ENCODE peak calls at places on chromosomes 16 and 17, in ten cellular contexts. P is activated CD4-positive, alpha-beta T cell treated with anti-CD3 and anti-CD28 coated beads, Interleukin-2, amount 10 ng/mL, durations not matched to agents 24 days and 14 days; M is CD4-positive, CD25-positive, alpha-beta regulatory T cell; Q is GM12865; L is sigmoid colon; X is H54; V is NCI-H1436; I is HTR-8/SVneo; C is neural crest cell; W is GM10248. D is an unnamed sample.

GRCh38 chr17:30345089-30345433 is 11.2 kb upstream of the TMIGD1 start:
- DNase-seq in C (no peak), M (no peak), P (no peak), I (no peak), L (no peak), Q (no peak), V (no peak), X (no peak), W (no peak), D (no peak)

GRCh38 chr17:61862105-61862574 is 1.2 kb downstream of the BRIP1 start:
- DNase-seq in X (no peak), W (no peak), V (no peak), C (no peak), Q (peak), I (peak), L (no peak), M (no peak), P (no peak), D (peak)

GRCh38 chr17:60601443-60602384 is 1.7 kb downstream of the PPM1D start:
- DNase-seq in C (peak), M (peak), P (peak), V (peak), L (peak), W (peak), X (peak), Q (peak), I (peak), D (peak)

GRCh38 chr16:81315271-81316175 is 761 bp downstream of the GAN start:
- DNase-seq in L (peak), I (no peak), Q (peak), V (no peak), X (peak), P (peak), W (peak), C (peak), M (peak), D (peak)

GRCh38 chr16:58428621-58429557 is 36.6 kb downstream of the GINS3 start:
- DNase-seq in P (no peak), W (no peak), L (no peak), I (no peak), Q (no peak), V (no peak), M (no peak), C (no peak), X (no peak), D (no peak)

GRCh38 chr17:50212121-50212843 is 10.9 kb upstream of the COL1A1 start:
- DNase-seq in P (no peak), W (no peak), Q (no peak), L (peak), X (no peak), I (no peak), C (no peak), V (no peak), M (no peak), D (peak)

GRCh38 chr17:21452377-21453143 is 76.4 kb downstream of the KCNJ12 start:
- DNase-seq in Q (no peak), M (peak), W (no peak), V (no peak), C (no peak), I (no peak), X (no peak), P (peak), L (peak), D (peak)

GRCh38 chr17:60256174-60256573 is 106.4 kb downstream of the CA4 start:
- DNase-seq in L (no peak), M (no peak), I (no peak), W (no peak), V (no peak), Q (no peak), C (no peak), X (no peak), P (no peak), D (no peak)

GRCh38 chr17:37176683-37177082 is 199.1 kb upstream of the C17orf78 start:
- DNase-seq in M (no peak), P (no peak), X (peak), W (no peak), I (no peak), Q (no peak), C (no peak), L (no peak), V (no peak), D (peak)

GRCh38 chr17:41919840-41920579 is 1.3 kb upstream of the ACLY start:
- DNase-seq in L (peak), W (no peak), X (no peak), C (no peak), I (no peak), Q (no peak), P (peak), V (no peak), M (no peak), D (no peak)

GRCh38 chr17:77800832-77801231 is 157.7 kb upstream of the TNRC6C start:
- DNase-seq in C (no peak), W (no peak), X (no peak), M (no peak), V (no peak), L (peak), Q (no peak), I (no peak), P (no peak), D (no peak)

GRCh38 chr17:57915980-57916757 is 39.0 kb downstream of the CUEDC1 start:
- DNase-seq in Q (no peak), M (no peak), I (no peak), L (no peak), V (peak), X (no peak), C (peak), W (no peak), P (no peak), D (no peak)

GRCh38 chr17:55726440-55726839 is 3.8 kb upstream of the TMEM100 start:
- DNase-seq in L (peak), C (no peak), W (no peak), Q (no peak), X (peak), I (no peak), P (peak), M (no peak), V (no peak), D (peak)